ENCODE peak calls at places on chromosomes 1 and 21, in five cellular contexts. A, X, E, B and S are unnamed samples. For H3K9me3, the result is how much of the 10 kb centered on the place peaks cover.

GRCh38 chr1:90718411-90719320 is 1.6 kb upstream of the BARHL2 start:
- DNase-seq in A (no peak), X (no peak), E (no peak), B (no peak), S (peak)

GRCh38 chr1:85612704-85613361 is 32.3 kb downstream of the CCN1 start:
- DNase-seq in A (peak), X (no peak), E (peak), B (no peak), S (no peak)

GRCh38 chr1:56948403-56949023 is 17.3 kb downstream of the C8B start:
- DNase-seq in A (peak), X (no peak), E (no peak), B (no peak), S (no peak)

GRCh38 chr1:230910755-230911117 is 42.4 kb upstream of the C1orf198 start:
- DNase-seq in A (no peak), X (no peak), E (no peak), B (no peak), S (no peak)

GRCh38 chr1:18581420-18581880 is 49.2 kb upstream of the PAX7 start:
- DNase-seq in A (no peak), X (peak), E (peak), B (no peak), S (no peak)

GRCh38 chr1:43632135-43632670 is 17.7 kb upstream of the KDM4A start:
- DNase-seq in A (no peak), X (no peak), E (no peak), B (no peak), S (no peak)

GRCh38 chr1:208254376-208254775 is 10.2 kb upstream of the PLXNA2 start:
- DNase-seq in A (no peak), X (no peak), E (no peak), B (no peak), S (no peak)

GRCh38 chr1:217095050-217095622 is 371.9 kb upstream of the ESRRG start:
- DNase-seq in A (no peak), X (no peak), E (no peak), B (no peak), S (peak)

GRCh38 chr21:35163381-35163780 is 114.3 kb upstream of the RUNX1 start:
- DNase-seq in A (peak), X (no peak), E (no peak), B (no peak), S (no peak)

GRCh38 chr1:222043444-222044292 is 301.8 kb upstream of the DUSP10 start:
- DNase-seq in A (peak), X (no peak), E (peak), B (peak), S (no peak)

GRCh38 chr21:39484711-39485264 is 33.0 kb downstream of the SH3BGR start:
- DNase-seq in A (no peak), X (no peak), E (no peak), B (no peak), S (no peak)

GRCh38 chr1:202143011-202143767 is 1.3 kb downstream of the ARL8A start:
- DNase-seq in A (no peak), X (no peak), E (no peak), B (no peak), S (no peak)

GRCh38 chr1:66244429-66244828 is 289.5 kb upstream of the SGIP1 start:
- DNase-seq in A (no peak), X (no peak), E (no peak), B (no peak), S (no peak)

GRCh38 chr1:239792157-239792556 is 299.5 kb upstream of the FMN2 start:
- DNase-seq in A (no peak), X (no peak), E (peak), B (no peak), S (no peak)

GRCh38 chr1:60078182-60078581 is 4.6 kb upstream of the C1orf87 start:
- DNase-seq in A (no peak), X (no peak), E (no peak), B (no peak), S (no peak)

GRCh38 chr1:147720557-147720956 is 39.8 kb downstream of the GJA5 start:
- DNase-seq in A (no peak), X (no peak), E (no peak), B (no peak), S (no peak)

GRCh38 chr1:33433509-33434362 is 2.8 kb upstream of the PHC2 start:
- DNase-seq in A (peak), X (no peak), E (peak), B (no peak), S (no peak)

GRCh38 chr1:211830330-211831142 is at the start of gene LPGAT1:
- DNase-seq in A (peak), X (peak), E (peak), B (peak), S (no peak)

GRCh38 chr1:36168538-36168937 is 12.6 kb downstream of the MAP7D1 start:
- DNase-seq in A (no peak), X (no peak), E (no peak), B (no peak), S (no peak)

GRCh38 chr1:198598796-198599321 is 40.0 kb upstream of the PTPRC start:
- DNase-seq in A (no peak), X (no peak), E (no peak), B (no peak), S (no peak)

GRCh38 chr1:156394082-156394481 is 25.1 kb downstream of the RHBG start:
- DNase-seq in A (no peak), X (no peak), E (no peak), B (no peak), S (no peak)

GRCh38 chr1:48793863-48794262 is 17.2 kb upstream of the BEND5 start:
- DNase-seq in A (no peak), X (no peak), E (no peak), B (no peak), S (no peak)

GRCh38 chr1:201252833-201253810 is 30.2 kb upstream of the PKP1 start:
- DNase-seq in A (no peak), X (no peak), E (no peak), B (no peak), S (peak)

GRCh38 chr1:59556802-59557548 is 257.8 kb upstream of the HOOK1 start:
- DNase-seq in A (no peak), X (no peak), E (no peak), B (no peak), S (no peak)

GRCh38 chr1:32695098-32695904 is 7.3 kb downstream of the SYNC start:
- DNase-seq in A (peak), X (no peak), E (no peak), B (peak), S (no peak)

GRCh38 chr1:112997781-112998180 is 41.8 kb upstream of the SLC16A1 start:
- DNase-seq in A (peak), X (no peak), E (no peak), B (no peak), S (no peak)

GRCh38 chr1:19608232-19608631 is 35.9 kb upstream of the NBL1 start:
- DNase-seq in A (no peak), X (no peak), E (no peak), B (no peak), S (no peak)

GRCh38 chr1:59272507-59272906 is 24.4 kb upstream of the FGGY start:
- DNase-seq in A (peak), X (no peak), E (no peak), B (no peak), S (no peak)

GRCh38 chr1:2518528-2518927 is 7.9 kb downstream of the PANK4 start:
- DNase-seq in A (no peak), X (no peak), E (no peak), B (no peak), S (no peak)

GRCh38 chr1:61496501-61496900 is 228.4 kb downstream of the TM2D1 start:
- DNase-seq in A (no peak), X (no peak), E (peak), B (no peak), S (peak)

GRCh38 chr1:175072131-175072941 is 4.7 kb downstream of the TNN start:
- DNase-seq in A (peak), X (no peak), E (no peak), B (no peak), S (peak)

GRCh38 chr1:23593556-23594148 is 34.4 kb upstream of the ID3 start:
- DNase-seq in A (peak), X (peak), E (peak), B (no peak), S (no peak)

GRCh38 chr1:19643602-19644419 is at the start of gene NBL1:
- DNase-seq in A (peak), X (peak), E (peak), B (peak), S (no peak)

GRCh38 chr1:20686878-20687725 is 25.9 kb upstream of the DDOST start:
- DNase-seq in A (no peak), X (no peak), E (no peak), B (peak), S (no peak)

GRCh38 chr1:182226618-182227017 is 165.0 kb downstream of the GLUL start:
- DNase-seq in A (no peak), X (no peak), E (no peak), B (no peak), S (no peak)

GRCh38 chr1:182227864-182228547 is 163.6 kb downstream of the GLUL start:
- DNase-seq in A (no peak), X (no peak), E (no peak), B (no peak), S (no peak)

GRCh38 chr1:182229451-182229850 is 162.1 kb downstream of the GLUL start:
- DNase-seq in A (no peak), X (no peak), E (no peak), B (no peak), S (no peak)

GRCh38 chr1:182235604-182235951 is 156.0 kb downstream of the GLUL start:
- DNase-seq in A (no peak), X (no peak), E (no peak), B (no peak), S (no peak)

GRCh38 chr1:182229907-182230522 is 161.6 kb downstream of the GLUL start:
- DNase-seq in A (no peak), X (no peak), E (no peak), B (no peak), S (no peak)
- TF ChIP-seq POLR2A in A (no peak), X (no peak), E (no peak), B (no peak), S (no peak)

DNA sequence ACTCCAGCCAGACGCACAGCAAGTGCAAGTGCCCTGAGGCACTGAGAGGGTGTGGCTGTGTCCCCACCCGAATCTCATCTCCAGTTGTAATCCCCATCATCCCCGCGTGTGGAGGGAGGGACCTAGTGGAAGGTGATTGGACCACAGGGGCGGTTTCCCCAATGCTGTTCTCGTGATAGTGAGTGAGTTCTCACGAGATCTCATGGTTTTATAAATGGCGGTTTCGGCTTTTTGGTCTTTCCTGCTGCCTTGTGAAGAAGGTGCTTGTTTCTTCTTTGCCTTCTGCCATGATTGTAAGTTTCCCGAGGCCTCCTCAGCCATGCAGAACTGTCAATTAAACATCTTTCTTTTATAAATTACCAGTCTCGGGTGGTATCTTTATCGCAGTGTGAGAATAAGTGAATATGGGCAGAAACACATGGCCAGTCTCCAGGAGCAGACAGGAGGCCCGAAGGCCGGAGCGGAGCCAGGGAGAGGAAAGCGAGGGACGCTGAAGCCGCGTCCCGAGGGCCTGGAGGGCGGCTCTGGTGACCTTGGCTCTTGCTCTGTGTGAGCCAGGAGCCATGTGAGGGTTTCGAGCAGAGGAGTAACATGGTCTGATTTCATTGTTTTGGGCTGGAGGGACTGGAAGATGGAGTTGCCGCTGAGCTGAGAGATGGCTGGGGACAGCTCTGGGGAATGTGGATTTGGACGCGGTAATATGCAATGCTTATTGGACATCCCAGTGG is 76.0 kb upstream of the C1orf174 start:
- DNase-seq in A (no peak), X (no peak), E (no peak), B (no peak), S (no peak)
- H3K9me3 ChIP-seq in A (half or more), X (under half), E (under half), B (under half), S (under half)

GRCh38 chr21:41506005-41506404 is 2.0 kb downstream of the TMPRSS2 start:
- DNase-seq in A (no peak), X (no peak), E (no peak), B (no peak), S (no peak)

GRCh38 chr21:41500931-41501381 is 7.0 kb downstream of the TMPRSS2 start:
- DNase-seq in A (no peak), X (peak), E (no peak), B (no peak), S (no peak)

GRCh38 chr21:41501919-41502318 is 6.0 kb downstream of the TMPRSS2 start:
- DNase-seq in A (no peak), X (no peak), E (peak), B (no peak), S (no peak)

GRCh38 chr21:41504030-41504429 is 3.9 kb downstream of the TMPRSS2 start:
- DNase-seq in A (no peak), X (no peak), E (no peak), B (no peak), S (no peak)

GRCh38 chr21:41503331-41503730 is 4.6 kb downstream of the TMPRSS2 start:
- DNase-seq in A (no peak), X (no peak), E (no peak), B (no peak), S (no peak)
- TF ChIP-seq POLR2A in A (no peak), X (no peak), E (no peak), B (no peak), S (no peak)

DNA sequence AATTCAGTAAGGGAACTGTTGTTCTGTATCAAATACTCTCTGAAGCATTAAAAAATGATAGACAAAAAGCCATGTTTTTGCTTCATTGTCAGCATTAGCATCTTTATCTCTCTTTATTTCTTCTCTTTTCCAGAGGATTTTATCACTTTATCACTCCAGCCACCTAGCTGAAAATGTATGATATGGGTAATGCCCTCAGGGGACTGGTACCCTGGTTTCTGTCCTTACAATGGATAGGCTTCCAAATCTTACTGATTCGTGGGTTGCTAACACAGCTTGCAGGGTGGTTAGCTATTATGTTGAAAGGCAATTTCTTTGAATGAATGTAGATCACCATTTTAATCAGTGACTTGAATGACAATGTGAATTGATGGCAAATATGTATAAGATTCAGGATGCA is 23.3 kb upstream of the HRNR start:
- DNase-seq in A (no peak), X (no peak), E (no peak), B (no peak), S (no peak)
- H3K9me3 ChIP-seq in A (under half), X (under half), E (under half), B (under half), S (under half)

GRCh38 chr1:11979818-11980675 is at the start of gene MFN2:
- DNase-seq in A (peak), X (peak), E (peak), B (peak), S (peak)
- TF ChIP-seq POLR2A in A (peak), X (peak), E (peak), B (no peak), S (peak)

GRCh38 chr21:7951854-7952519 is 2569.4 kb upstream of the TPTE start:
- DNase-seq in A (no peak), X (no peak), E (no peak), B (no peak), S (no peak)

GRCh38 chr21:7953058-7953457 is 2568.3 kb upstream of the TPTE start:
- DNase-seq in A (no peak), X (no peak), E (no peak), B (no peak), S (no peak)

GRCh38 chr21:7952648-7953047 is 2568.7 kb upstream of the TPTE start:
- DNase-seq in A (no peak), X (no peak), E (no peak), B (no peak), S (no peak)

DNA sequence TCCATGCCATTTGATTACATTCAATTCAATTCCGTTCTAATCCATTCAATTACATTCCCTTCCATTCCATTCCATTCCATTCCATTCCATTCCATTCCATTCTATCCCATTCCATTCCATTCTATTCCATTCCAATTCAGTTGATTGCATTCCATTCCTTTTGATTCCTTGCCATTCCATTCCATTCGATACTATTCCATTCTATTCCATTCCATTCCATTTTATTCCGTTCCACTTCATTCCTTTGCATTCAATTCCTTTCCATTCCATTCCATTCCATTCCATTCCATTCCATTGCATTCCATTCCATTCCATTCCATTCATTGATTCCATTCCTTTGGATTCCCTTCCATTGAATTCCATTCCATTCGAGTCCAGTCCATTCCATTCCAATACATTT is 2574.0 kb upstream of the TPTE start:
- DNase-seq in A (no peak), X (no peak), E (no peak), B (no peak), S (no peak)
- H3K9me3 ChIP-seq in A (half or more), X (under half), E (under half), B (half or more), S (half or more)